ENCODE peak calls at places on chromosomes 11 and 22, in four cellular contexts. One of them, this sample, is unnamed.

GRCh38 chr22:50739894-50740293 is 1.9 kb downstream of the ACR start:
- DNase-seq in RPMI7951: no peak
- DNase-seq in GM23338: no peak
- DNase-seq in GM19239: no peak
- DNase-seq in this sample: peak

GRCh38 chr11:95152878-95153856 is 63.5 kb downstream of the ENDOD1 start:
- DNase-seq in RPMI7951: no peak
- DNase-seq in GM23338: no peak
- DNase-seq in GM19239: no peak
- DNase-seq in this sample: no peak

GRCh38 chr11:74783241-74783871 is 34.7 kb downstream of the RNF169 start:
- DNase-seq in RPMI7951: peak
- DNase-seq in GM23338: no peak
- DNase-seq in GM19239: peak
- DNase-seq in this sample: peak

GRCh38 chr11:107651672-107652071 is 60.2 kb downstream of the SLN start:
- DNase-seq in GM19239: no peak
- DNase-seq in RPMI7951: peak
- DNase-seq in GM23338: peak
- DNase-seq in this sample: no peak

GRCh38 chr11:18080451-18080850 is 25.4 kb downstream of the SAAL1 start:
- DNase-seq in RPMI7951: no peak
- DNase-seq in GM19239: no peak
- DNase-seq in GM23338: no peak
- DNase-seq in this sample: no peak

GRCh38 chr22:40377931-40378330 is 7.5 kb downstream of the SGSM3 start:
- DNase-seq in GM19239: no peak
- DNase-seq in RPMI7951: no peak
- DNase-seq in GM23338: no peak
- DNase-seq in this sample: no peak

GRCh38 chr22:38452373-38453064 is 2.5 kb downstream of the KCNJ4 start:
- DNase-seq in GM19239: no peak
- DNase-seq in GM23338: peak
- DNase-seq in RPMI7951: no peak
- DNase-seq in this sample: peak

GRCh38 chr11:132187391-132187790 is 817.0 kb downstream of the NTM start:
- DNase-seq in GM23338: no peak
- DNase-seq in RPMI7951: no peak
- DNase-seq in GM19239: no peak
- DNase-seq in this sample: no peak

GRCh38 chr22:19174106-19175025 is 4.2 kb downstream of the SLC25A1 start:
- DNase-seq in GM23338: peak
- DNase-seq in RPMI7951: peak
- DNase-seq in GM19239: no peak
- DNase-seq in this sample: peak

GRCh38 chr22:37483594-37484114 is 2.5 kb downstream of the MFNG start:
- DNase-seq in RPMI7951: no peak
- DNase-seq in GM19239: no peak
- DNase-seq in GM23338: no peak
- DNase-seq in this sample: peak

GRCh38 chr11:24406980-24407379 is 89.9 kb upstream of the LUZP2 start:
- DNase-seq in GM23338: no peak
- DNase-seq in GM19239: no peak
- DNase-seq in RPMI7951: no peak
- DNase-seq in this sample: no peak

GRCh38 chr22:33984741-33985287 is 64.5 kb upstream of the LARGE1 start:
- DNase-seq in GM23338: no peak
- DNase-seq in RPMI7951: no peak
- DNase-seq in GM19239: no peak
- DNase-seq in this sample: no peak

GRCh38 chr11:1458340-1459218 is 28.0 kb downstream of the MOB2 start:
- DNase-seq in GM19239: no peak
- DNase-seq in GM23338: peak
- DNase-seq in RPMI7951: peak
- DNase-seq in this sample: no peak

GRCh38 chr22:46626356-46626755 is 6.2 kb downstream of the GRAMD4 start:
- DNase-seq in GM23338: no peak
- DNase-seq in GM19239: no peak
- DNase-seq in RPMI7951: no peak
- DNase-seq in this sample: no peak

GRCh38 chr11:75325713-75326438 is 25.6 kb downstream of the ARRB1 start:
- DNase-seq in RPMI7951: peak
- DNase-seq in GM23338: no peak
- DNase-seq in GM19239: no peak
- DNase-seq in this sample: peak

GRCh38 chr22:28052818-28053217 is 133.8 kb upstream of the PITPNB start:
- DNase-seq in GM23338: peak
- DNase-seq in RPMI7951: no peak
- DNase-seq in GM19239: no peak
- DNase-seq in this sample: no peak

GRCh38 chr11:128045094-128045725 is 542.1 kb downstream of the ETS1 start:
- DNase-seq in RPMI7951: no peak
- DNase-seq in GM23338: no peak
- DNase-seq in GM19239: no peak
- DNase-seq in this sample: no peak

GRCh38 chr22:44329179-44329796 is 16.5 kb upstream of the SHISAL1 start:
- DNase-seq in RPMI7951: peak
- DNase-seq in GM23338: no peak
- DNase-seq in GM19239: peak
- DNase-seq in this sample: no peak